ENCODE peak calls at places on chromosomes 7 and 10, in ten cellular contexts. U is cardiac muscle cell; Y is smooth muscle cell of the brain vasculature; Q is GM04504; X is mucosa of gallbladder; B is HT-29; D is MM.1S; M is substantia nigra; L is H9; N is stimulated activated CD4-positive, alpha-beta T cell treated with anti-CD3 and anti-CD28 coated beads, Interleukin-4, amount 100 ng/mL, for 4 hours. F is an unnamed sample.

GRCh38 chr10:58201704-58202103 is 66.0 kb downstream of the IPMK start:
- DNase-seq in L (no peak), B (no peak), M (no peak), Y (no peak), X (no peak), U (no peak), D (no peak), Q (no peak), N (no peak), F (no peak)

GRCh38 chr10:35208536-35208935 is 81.9 kb downstream of the CREM start:
- DNase-seq in L (no peak), Q (no peak), B (no peak), U (no peak), Y (no peak), D (peak), X (no peak), M (no peak), N (no peak), F (peak)

GRCh38 chr7:43099750-43100149 is 12.7 kb upstream of the HECW1 start:
- DNase-seq in D (no peak), Y (no peak), Q (no peak), N (no peak), X (no peak), L (no peak), M (no peak), B (no peak), U (no peak), F (no peak)

GRCh38 chr7:2808891-2809660 is 35.0 kb downstream of the GNA12 start:
- DNase-seq in Q (no peak), U (no peak), L (no peak), B (no peak), M (no peak), N (no peak), Y (no peak), D (no peak), X (no peak), F (no peak)

GRCh38 chr10:64708920-64709681 is 1187.9 kb downstream of the REEP3 start:
- DNase-seq in B (no peak), X (no peak), U (no peak), Q (no peak), Y (no peak), N (no peak), D (no peak), L (no peak), M (no peak), F (no peak)

GRCh38 chr10:91551856-91552255 is 81.0 kb downstream of the PPP1R3C start:
- DNase-seq in M (peak), D (no peak), Q (peak), U (peak), Y (peak), L (peak), X (peak), N (no peak), B (peak), F (no peak)

GRCh38 chr7:131627589-131628212 is 71.3 kb upstream of the PODXL start:
- DNase-seq in Q (no peak), X (no peak), L (no peak), Y (no peak), N (no peak), D (no peak), B (no peak), M (no peak), U (no peak), F (no peak)

GRCh38 chr7:51259766-51260165 is 56.8 kb downstream of the COBL start:
- DNase-seq in D (no peak), N (no peak), Y (no peak), B (no peak), X (no peak), Q (no peak), L (no peak), U (no peak), M (no peak), F (no peak)

GRCh38 chr7:73973091-73973490 is 54.9 kb upstream of the ELN start:
- DNase-seq in U (no peak), Q (no peak), M (no peak), Y (no peak), D (no peak), X (no peak), L (no peak), N (no peak), B (no peak), F (no peak)

GRCh38 chr7:151626422-151627115 is 106.9 kb upstream of the RHEB start:
- DNase-seq in L (peak), U (peak), D (peak), X (peak), Y (no peak), M (no peak), Q (no peak), B (peak), N (peak), F (no peak)

GRCh38 chr7:128104109-128104742 is 73.0 kb upstream of the LRRC4 start:
- DNase-seq in L (no peak), X (no peak), B (no peak), Y (no peak), Q (no peak), M (no peak), D (no peak), U (no peak), N (no peak), F (no peak)

GRCh38 chr10:75404335-75405200 is 3.0 kb upstream of the ZNF503 start:
- DNase-seq in L (peak), N (no peak), U (peak), B (peak), X (peak), Q (no peak), M (no peak), D (peak), Y (no peak), F (no peak)

GRCh38 chr10:46516660-46517416 is 39.6 kb downstream of the GPRIN2 start:
- DNase-seq in Y (no peak), L (peak), X (peak), Q (peak), B (no peak), U (no peak), M (no peak), D (no peak), N (no peak), F (no peak)

GRCh38 chr7:12635830-12636229 is 51.6 kb upstream of the ARL4A start:
- DNase-seq in Q (no peak), N (no peak), X (no peak), D (peak), U (no peak), M (no peak), Y (no peak), B (no peak), L (no peak), F (no peak)

GRCh38 chr10:51389415-51390342 is 309.7 kb downstream of the CSTF2T start:
- DNase-seq in B (peak), Y (no peak), Q (peak), M (peak), D (peak), L (peak), N (no peak), X (no peak), U (peak), F (no peak)

F was measured in stimulated activated naive CD4-positive, alpha-beta T cell treated with Interleukin-2 at 50 U/mL for 16 hours.